ENCODE peak calls at places on chromosomes 4 and X, in six cellular contexts. Q is glutamatergic neuron, R is HEK293T, X is hypothalamus, B is iPS-NIHi11, Z is HFFc6. P is an unnamed sample.

GRCh38 chr4:1412376-1413220 is 6.4 kb upstream of the NKX1-1 start:
- DNase-seq in Z (no peak), B (peak), Q (no peak), R (no peak), X (no peak), P (no peak)

GRCh38 chr4:139617702-139618490 is 47.7 kb upstream of the MGST2 start:
- DNase-seq in R (no peak), Q (no peak), X (no peak), Z (no peak), B (no peak), P (no peak)

GRCh38 chrX:31070057-31070468 is 1.8 kb downstream of the FTHL17 start:
- DNase-seq in Z (no peak), X (no peak), Q (no peak), R (no peak), B (no peak), P (no peak)

GRCh38 chrX:150202641-150203248 is 160.4 kb upstream of the MAMLD1 start:
- DNase-seq in R (no peak), X (peak), Q (no peak), B (no peak), Z (peak), P (peak)

GRCh38 chr4:101911616-101912015 is 121.1 kb downstream of the BANK1 start:
- DNase-seq in B (no peak), X (no peak), Z (no peak), R (no peak), Q (no peak), P (no peak)

GRCh38 chrX:24301806-24302205 is 12.1 kb downstream of the SUPT20HL2 start:
- DNase-seq in B (no peak), Z (no peak), R (no peak), X (no peak), Q (no peak), P (peak)

GRCh38 chr4:129641179-129641578 is 545.2 kb downstream of the C4orf33 start:
- DNase-seq in R (peak), Z (peak), Q (peak), B (peak), X (no peak), P (peak)

GRCh38 chrX:38206036-38206435 is 14.6 kb downstream of the SRPX start:
- DNase-seq in X (no peak), Q (no peak), R (no peak), Z (peak), B (no peak), P (peak)

GRCh38 chr4:1603413-1604135 is 80.5 kb downstream of the FAM53A start:
- DNase-seq in X (no peak), B (peak), Z (no peak), Q (peak), R (no peak), P (no peak)

GRCh38 chr4:9608300-9608699 is 164.1 kb downstream of the DEFB131A start:
- DNase-seq in Q (no peak), B (no peak), Z (no peak), X (no peak), R (no peak), P (no peak)

GRCh38 chrX:153642313-153642654 is 4.7 kb upstream of the DUSP9 start:
- DNase-seq in X (no peak), Z (no peak), Q (peak), R (peak), B (peak), P (no peak)

GRCh38 chr4:80307183-80307735 is 28.3 kb upstream of the CFAP299 start:
- DNase-seq in Z (no peak), X (no peak), R (peak), B (peak), Q (no peak), P (peak)

GRCh38 chrX:39771089-39771488 is 326.7 kb downstream of the BCOR start:
- DNase-seq in B (no peak), R (no peak), X (no peak), Q (no peak), Z (no peak), P (no peak)

GRCh38 chr4:74223801-74224200 is 65.9 kb downstream of the MTHFD2L start:
- DNase-seq in X (no peak), Z (peak), R (no peak), B (no peak), Q (no peak), P (peak)

GRCh38 chrX:72268601-72269365 is 8.3 kb downstream of the RPS4X start:
- DNase-seq in R (no peak), Z (peak), B (no peak), X (no peak), Q (no peak), P (peak)

GRCh38 chr4:119227690-119228089 is 15.2 kb downstream of the USP53 start:
- DNase-seq in R (no peak), Q (no peak), X (no peak), B (no peak), Z (no peak), P (no peak)

GRCh38 chr4:137394000-137394399 is 138.3 kb downstream of the PCDH18 start:
- DNase-seq in Q (no peak), Z (no peak), R (no peak), X (no peak), B (no peak), P (peak)

GRCh38 chr4:88706574-88706973 is 8.9 kb upstream of the NAP1L5 start:
- DNase-seq in Q (no peak), Z (peak), R (peak), X (peak), B (peak), P (peak)

GRCh38 chr4:82500830-82501229 is 61.0 kb downstream of the TMEM150C start:
- DNase-seq in B (no peak), R (no peak), Q (peak), Z (no peak), X (no peak), P (no peak)

GRCh38 chr4:142607976-142608375 is 238.1 kb downstream of the INPP4B start:
- DNase-seq in B (no peak), X (no peak), Z (no peak), R (no peak), Q (no peak), P (no peak)

GRCh38 chrX:103791233-103791632 is 14.6 kb downstream of the PLP1 start:
- DNase-seq in Z (peak), X (no peak), Q (no peak), B (no peak), R (peak), P (peak)

GRCh38 chr4:185304944-185305690 is 90.6 kb downstream of the LRP2BP start:
- DNase-seq in B (peak), Q (peak), Z (peak), R (no peak), X (no peak), P (peak)

GRCh38 chrX:18558799-18559198 is 113.1 kb downstream of the RS1 start:
- DNase-seq in Q (no peak), X (no peak), Z (no peak), R (no peak), B (no peak), P (no peak)

GRCh38 chr4:43765514-43765913 is 683.1 kb downstream of the KCTD8 start:
- DNase-seq in Q (no peak), B (no peak), X (no peak), Z (no peak), R (no peak), P (no peak)

GRCh38 chr4:166153539-166153938 is 280.5 kb downstream of the TLL1 start:
- DNase-seq in Z (no peak), Q (no peak), B (no peak), R (no peak), X (no peak), P (peak)